ENCODE peak calls at places on chromosomes 12 and 14, in six cellular contexts. U is neural progenitor cell; G is HCT116; S is GM12865; O is glutamatergic neuron; Q is CD4-positive, alpha-beta T cell. L is an unnamed sample.

GRCh38 chr14:67056684-67057083 is 132.6 kb upstream of the GARIN2 start:
- DNase-seq in G (no peak), U (no peak), S (no peak), O (no peak), Q (no peak), L (no peak)

GRCh38 chr12:68505915-68506314 is 104.8 kb upstream of the RAP1B start:
- DNase-seq in U (no peak), S (no peak), G (no peak), O (no peak), Q (no peak), L (no peak)

GRCh38 chr12:124654666-124655316 is 87.4 kb upstream of the NCOR2 start:
- DNase-seq in G (no peak), O (peak), U (no peak), S (no peak), Q (no peak), L (peak)

GRCh38 chr12:66087365-66087943 is 43.1 kb downstream of the LLPH start:
- DNase-seq in Q (peak), S (peak), O (peak), G (peak), U (peak), L (peak)

GRCh38 chr14:44895716-44896115 is 66.0 kb downstream of the KLHL28 start:
- DNase-seq in S (no peak), Q (no peak), G (no peak), U (no peak), O (no peak), L (no peak)

GRCh38 chr14:58501214-58501816 is 73.8 kb downstream of the KIAA0586 start:
- DNase-seq in S (peak), Q (no peak), G (peak), O (no peak), U (peak), L (no peak)

GRCh38 chr12:54287316-54288157 is 7.0 kb downstream of the HNRNPA1 start:
- DNase-seq in U (no peak), Q (no peak), G (no peak), S (no peak), O (no peak), L (no peak)

GRCh38 chr12:84888861-84889260 is 23.7 kb downstream of the SLC6A15 start:
- DNase-seq in U (no peak), S (no peak), O (no peak), G (no peak), Q (no peak), L (no peak)

GRCh38 chr12:106305376-106305775 is 2.8 kb downstream of the TCP11L2 start:
- DNase-seq in S (no peak), U (peak), G (no peak), O (no peak), Q (no peak), L (no peak)

GRCh38 chr14:69931960-69932359 is 52.7 kb downstream of the SMOC1 start:
- DNase-seq in U (no peak), O (no peak), Q (no peak), G (no peak), S (peak), L (no peak)

GRCh38 chr12:62621239-62621638 is 154.6 kb downstream of the MON2 start:
- DNase-seq in O (no peak), Q (no peak), U (no peak), S (no peak), G (no peak), L (no peak)

GRCh38 chr12:8594072-8594471 is 18.6 kb downstream of the AICDA start:
- DNase-seq in G (no peak), O (no peak), Q (no peak), U (no peak), S (no peak), L (no peak)

GRCh38 chr14:100846309-100846859 is 20.5 kb downstream of the MEG3 start:
- DNase-seq in G (no peak), Q (no peak), S (no peak), U (no peak), O (no peak), L (no peak)

GRCh38 chr14:102390486-102390885 is 27.7 kb downstream of the TECPR2 start:
- DNase-seq in Q (no peak), U (no peak), G (no peak), O (no peak), S (no peak), L (no peak)

GRCh38 chr12:52032431-52032796 is 18.8 kb upstream of the NR4A1 start:
- DNase-seq in G (no peak), O (no peak), S (no peak), Q (no peak), U (no peak), L (no peak)

GRCh38 chr12:69906411-69907216 is 81.6 kb downstream of the MYRFL start:
- DNase-seq in S (peak), O (no peak), G (no peak), Q (no peak), U (no peak), L (no peak)

GRCh38 chr14:103056322-103057027 is 874 bp downstream of the CDC42BPB start:
- DNase-seq in Q (no peak), U (peak), G (no peak), S (peak), O (peak), L (peak)

GRCh38 chr14:81440041-81440440 is 39.9 kb upstream of the STON2 start:
- DNase-seq in O (no peak), U (no peak), S (no peak), G (no peak), Q (no peak), L (no peak)

GRCh38 chr14:94480809-94481208 is 4.8 kb upstream of the SERPINA9 start:
- DNase-seq in S (no peak), U (no peak), Q (no peak), G (no peak), O (no peak), L (no peak)

GRCh38 chr12:59041241-59042121 is 121.2 kb upstream of the LRIG3 start:
- DNase-seq in Q (no peak), U (no peak), G (peak), O (no peak), S (no peak), L (no peak)

GRCh38 chr12:30823140-30823669 is 68.5 kb upstream of the CAPRIN2 start:
- DNase-seq in U (peak), Q (peak), O (peak), G (no peak), S (peak), L (peak)

GRCh38 chr12:29707846-29708245 is 75.9 kb downstream of the TMTC1 start:
- DNase-seq in O (no peak), U (no peak), G (no peak), Q (no peak), S (no peak), L (no peak)

GRCh38 chr14:101495827-101496778 is 65.2 kb upstream of the DIO3 start:
- DNase-seq in U (no peak), Q (no peak), G (no peak), S (no peak), O (peak), L (peak)

GRCh38 chr14:76867536-76868452 is 41.6 kb downstream of the LRRC74A start:
- DNase-seq in O (no peak), Q (peak), U (no peak), G (no peak), S (peak), L (no peak)

GRCh38 chr14:60002819-60003492 is 83.0 kb downstream of the LRRC9 start:
- DNase-seq in U (no peak), G (no peak), O (peak), Q (no peak), S (no peak), L (no peak)

GRCh38 chr12:46919666-46920065 is 93.9 kb upstream of the SLC38A4 start:
- DNase-seq in Q (no peak), S (no peak), U (no peak), G (no peak), O (no peak), L (no peak)

GRCh38 chr12:88417531-88417930 is 162.7 kb downstream of the KITLG start:
- DNase-seq in Q (no peak), U (no peak), S (no peak), G (no peak), O (no peak), L (no peak)

GRCh38 chr12:121755591-121755990 is 37.9 kb downstream of the RHOF start:
- DNase-seq in O (no peak), G (no peak), U (no peak), Q (no peak), S (no peak), L (no peak)

GRCh38 chr14:69299286-69300035 is 39.5 kb downstream of the GALNT16 start:
- DNase-seq in O (no peak), Q (no peak), G (no peak), U (peak), S (peak), L (no peak)

GRCh38 chr12:42728770-42729531 is 139.4 kb upstream of the PRICKLE1 start:
- DNase-seq in G (no peak), S (no peak), O (no peak), U (no peak), Q (no peak), L (no peak)

GRCh38 chr14:23827100-23827892 is 126.3 kb upstream of the DHRS4 start:
- DNase-seq in S (no peak), Q (no peak), O (no peak), U (no peak), G (no peak), L (no peak)

GRCh38 chr14:50001146-50001998 is 108.5 kb downstream of the ARF6 start:
- DNase-seq in U (no peak), Q (peak), S (peak), O (no peak), G (peak), L (no peak)

GRCh38 chr12:32811686-32812392 is 56.1 kb upstream of the YARS2 start:
- DNase-seq in U (no peak), G (no peak), S (no peak), O (no peak), Q (no peak), L (no peak)

GRCh38 chr14:70013269-70013873 is 134.2 kb downstream of the SMOC1 start:
- DNase-seq in S (peak), U (peak), G (peak), Q (no peak), O (peak), L (no peak)

GRCh38 chr12:46915082-46915481 is 89.3 kb upstream of the SLC38A4 start:
- DNase-seq in Q (no peak), S (no peak), G (no peak), U (no peak), O (no peak), L (no peak)

GRCh38 chr14:89422181-89422951 is 5.3 kb upstream of the FOXN3 start:
- DNase-seq in Q (no peak), U (no peak), O (no peak), S (no peak), G (no peak), L (no peak)

GRCh38 chr12:111123390-111123789 is 203.0 kb upstream of the MYL2 start:
- DNase-seq in O (no peak), U (no peak), Q (no peak), G (no peak), S (no peak), L (no peak)

GRCh38 chr14:50620341-50620740 is 47.8 kb downstream of the SAV1 start:
- DNase-seq in S (no peak), O (no peak), G (no peak), Q (no peak), U (no peak), L (no peak)

GRCh38 chr14:29301571-29301970 is 535.0 kb downstream of the FOXG1 start:
- DNase-seq in O (no peak), Q (no peak), U (no peak), S (no peak), G (no peak), L (no peak)

GRCh38 chr14:61542848-61543790 is 152.2 kb upstream of the HIF1A start:
- DNase-seq in G (no peak), U (no peak), O (no peak), S (no peak), Q (no peak), L (no peak)

GRCh38 chr12:49703647-49704137 is 3.5 kb downstream of the FMNL3 start:
- DNase-seq in Q (peak), S (peak), U (no peak), O (no peak), G (no peak), L (no peak)
- TF ChIP-seq CTCF in Q (no peak), S (no peak), U (no peak), O (no peak), G (no peak), L (no peak)

GRCh38 chr12:63766498-63766897 is 13.2 kb upstream of the RXYLT1 start:
- DNase-seq in Q (no peak), O (no peak), S (no peak), U (no peak), G (no peak), L (no peak)
- TF ChIP-seq CTCF in Q (no peak), O (no peak), S (peak), U (peak), G (peak), L (no peak)

DNA sequence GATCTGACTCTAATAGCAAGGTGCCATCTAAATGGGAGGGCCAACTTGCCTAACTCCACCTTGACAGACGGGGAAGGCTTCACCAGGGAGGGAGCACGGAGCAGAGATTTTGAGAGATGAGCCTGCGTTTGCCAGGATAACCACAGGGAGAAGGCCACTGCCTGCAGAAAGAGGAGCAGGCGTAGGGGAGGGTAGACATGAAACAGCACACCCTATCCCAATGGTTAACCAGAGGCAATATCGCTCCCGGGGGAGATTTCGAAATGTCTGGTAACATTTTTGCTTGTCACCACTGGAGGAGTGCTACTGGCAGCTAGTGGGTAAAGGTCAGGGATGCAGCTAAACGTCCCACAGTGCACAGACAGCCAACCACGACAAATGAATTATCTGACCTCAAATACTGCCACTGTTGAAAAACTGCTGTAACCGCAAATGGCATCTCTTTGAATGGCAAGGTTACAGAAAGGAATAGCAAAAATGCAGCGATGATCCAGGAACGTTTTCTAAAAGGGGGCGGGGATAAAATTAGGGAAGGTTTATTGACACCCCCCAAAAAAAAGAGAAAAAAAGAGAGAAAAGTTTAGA is 126.0 kb upstream of the ATF7IP start:
- DNase-seq in O (peak), S (peak), U (no peak), Q (no peak), G (no peak), L (no peak)
- TF ChIP-seq CTCF in O (no peak), S (peak), U (peak), Q (no peak), G (no peak), L (no peak)

GRCh38 chr12:26125451-26126339 is 858 bp upstream of the BHLHE41 start:
- DNase-seq in Q (peak), U (peak), S (peak), G (peak), O (peak), L (peak)

GRCh38 chr12:26124491-26125450 is at the start of gene BHLHE41:
- DNase-seq in Q (no peak), O (peak), G (no peak), U (peak), S (peak), L (peak)

GRCh38 chr12:26128180-26128579 is 3.3 kb upstream of the BHLHE41 start:
- DNase-seq in U (no peak), O (no peak), G (no peak), Q (no peak), S (no peak), L (no peak)

GRCh38 chr12:26127404-26127803 is 2.6 kb upstream of the BHLHE41 start:
- DNase-seq in U (no peak), S (no peak), G (no peak), Q (no peak), O (no peak), L (no peak)

DNA sequence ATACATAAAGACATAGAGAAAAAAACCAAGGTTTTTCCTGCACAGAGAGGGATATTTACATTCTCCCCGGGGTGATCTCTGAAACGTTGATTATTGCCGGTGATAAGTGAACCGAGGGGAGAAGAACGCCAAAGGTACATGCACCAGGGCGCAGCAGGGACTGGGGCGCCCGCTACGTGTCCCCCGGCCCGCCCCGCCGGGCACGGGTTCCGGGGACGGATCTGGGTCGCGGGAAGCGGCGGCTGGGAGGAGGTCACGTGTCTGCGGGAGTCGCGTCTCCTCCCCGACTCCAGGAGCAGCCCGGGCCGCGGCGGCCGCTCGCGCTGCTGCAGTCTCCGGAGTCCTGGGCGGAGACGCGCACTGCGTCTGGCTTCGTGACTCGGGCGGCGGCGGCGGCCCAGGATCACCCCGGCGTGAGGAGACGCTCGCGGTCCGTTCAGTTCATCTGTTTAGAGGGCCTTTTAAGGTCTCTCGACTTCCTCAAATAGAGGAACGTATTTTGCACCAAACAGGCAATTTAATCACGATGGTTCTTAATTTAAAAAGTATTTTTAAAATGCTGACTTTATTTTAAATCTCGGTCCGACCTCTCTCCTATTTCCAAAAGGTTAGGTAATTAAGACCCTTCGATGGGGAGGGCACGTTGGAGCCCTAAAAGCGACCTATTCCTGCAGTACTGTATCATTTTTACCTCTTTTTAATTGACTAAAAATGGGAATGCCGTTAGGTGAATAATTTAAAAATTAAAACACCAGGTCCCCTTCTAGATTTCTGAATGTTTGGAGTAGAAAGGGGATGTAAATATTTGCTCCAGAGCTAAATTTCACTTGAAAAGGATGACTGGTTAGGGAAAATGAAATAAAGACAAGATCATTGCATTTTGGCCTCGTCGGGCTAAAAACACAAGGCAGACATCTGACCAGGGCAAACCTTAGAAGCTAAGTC is 1.8 kb upstream of the BHLHE41 start:
- DNase-seq in Q (peak), G (no peak), O (peak), S (peak), U (peak), L (peak)
- TF ChIP-seq CTCF in Q (no peak), G (no peak), O (no peak), S (no peak), U (no peak), L (no peak)